ENCODE peak calls at places on chromosomes 2 and 18, in four cellular contexts. Y, I, W and F are unnamed samples.

GRCh38 chr2:240816584-240817495 is 3.2 kb downstream of the KIF1A start:
- DNase-seq in I (peak), W (no peak), Y (no peak), F (no peak)

GRCh38 chr18:78133729-78134128 is 845.9 kb upstream of the SALL3 start:
- DNase-seq in W (no peak), I (no peak), Y (no peak), F (no peak)

GRCh38 chr2:224777563-224777939 is 61.4 kb upstream of the CCDC195 start:
- DNase-seq in I (no peak), Y (no peak), W (no peak), F (no peak)

GRCh38 chr2:201984800-201985525 is 48.7 kb upstream of the FZD7 start:
- DNase-seq in W (peak), I (no peak), Y (no peak), F (peak)

GRCh38 chr2:68456198-68456597 is 10.9 kb downstream of the FBXO48 start:
- DNase-seq in W (no peak), Y (no peak), I (no peak), F (no peak)

GRCh38 chr2:180905002-180905401 is 75.4 kb upstream of the UBE2E3 start:
- DNase-seq in I (no peak), W (no peak), Y (no peak), F (no peak)

GRCh38 chr2:68908392-68908970 is 37.3 kb upstream of the BMP10 start:
- DNase-seq in I (peak), W (no peak), Y (peak), F (no peak)

GRCh38 chr2:213021971-213022899 is 129.2 kb downstream of the IKZF2 start:
- DNase-seq in I (no peak), Y (no peak), W (no peak), F (no peak)

GRCh38 chr2:151178187-151178586 is 83.5 kb downstream of the RBM43 start:
- DNase-seq in W (no peak), Y (no peak), I (no peak), F (no peak)

GRCh38 chr2:242085941-242086621 is 216.6 kb downstream of the RTP5 start:
- DNase-seq in I (no peak), Y (no peak), W (peak), F (peak)

GRCh38 chr2:231615058-231615671 is 22.5 kb downstream of the TEX44 start:
- DNase-seq in Y (no peak), I (no peak), W (no peak), F (peak)

GRCh38 chr2:237791977-237792727 is 6.4 kb upstream of the RBM44 start:
- DNase-seq in I (no peak), Y (no peak), W (no peak), F (no peak)

GRCh38 chr2:178990533-178991241 is 59.2 kb downstream of the CCDC141 start:
- DNase-seq in W (no peak), Y (no peak), I (no peak), F (no peak)

GRCh38 chr2:135563793-135564192 is 32.5 kb downstream of the R3HDM1 start:
- DNase-seq in Y (no peak), W (no peak), I (no peak), F (no peak)

GRCh38 chr2:102268529-102269524 is 42.5 kb upstream of the IL1RL1 start:
- DNase-seq in W (no peak), I (no peak), Y (no peak), F (no peak)

GRCh38 chr2:101362777-101363176 is 24.5 kb downstream of the CREG2 start:
- DNase-seq in Y (no peak), W (no peak), I (no peak), F (no peak)

GRCh38 chr2:30663806-30664205 is 143.4 kb downstream of the CAPN13 start:
- DNase-seq in I (no peak), Y (no peak), W (no peak), F (no peak)

GRCh38 chr18:24534737-24535136 is 74.3 kb downstream of the HRH4 start:
- DNase-seq in Y (no peak), W (no peak), I (no peak), F (no peak)

GRCh38 chr2:232335859-232336215 is 42.7 kb upstream of the ALPP start:
- DNase-seq in I (no peak), Y (no peak), W (no peak), F (no peak)

GRCh38 chr2:55311444-55311870 is 42.4 kb upstream of the MTIF2 start:
- DNase-seq in Y (peak), W (no peak), I (no peak), F (no peak)

GRCh38 chr2:119023534-119023933 is 81.5 kb downstream of the MARCO start:
- DNase-seq in Y (no peak), W (no peak), I (no peak), F (no peak)

GRCh38 chr2:33406622-33407021 is 69.8 kb upstream of the RASGRP3 start:
- DNase-seq in Y (no peak), I (no peak), W (no peak), F (no peak)

GRCh38 chr2:12685145-12685544 is 31.6 kb upstream of the TRIB2 start:
- DNase-seq in I (no peak), W (no peak), Y (no peak), F (no peak)

GRCh38 chr2:8604262-8604661 is 77.6 kb upstream of the ID2 start:
- DNase-seq in Y (no peak), I (no peak), W (no peak), F (no peak)

GRCh38 chr18:38427234-38427633 is 861.6 kb upstream of the CELF4 start:
- DNase-seq in W (peak), I (no peak), Y (no peak), F (no peak)

GRCh38 chr2:24015562-24016375 is 5.9 kb downstream of the MFSD2B start:
- DNase-seq in I (no peak), W (no peak), Y (no peak), F (no peak)

GRCh38 chr2:55887906-55888625 is 35.5 kb downstream of the EFEMP1 start:
- DNase-seq in W (no peak), I (no peak), Y (no peak), F (no peak)